ENCODE peak calls at places on chromosome 12, in seven cellular contexts. J is mucosa of descending colon, M is lung microvascular endothelial cell, U is LoVo, C is HS-5, W is neural progenitor cell, T is T-cell. Q is an unnamed sample.

GRCh38 chr12:107684990-107685359 is 624 bp upstream of the PWP1 start:
- DNase-seq in J (peak; percentile 66), M (peak; percentile 20), U (peak; percentile 82), C (no peak), W (peak; percentile 36), T (no peak), Q (peak; percentile 44)

GRCh38 chr12:50257226-50258166 is 25.8 kb downstream of the LIMA1 start:
- DNase-seq in J (peak; percentile 75), M (peak; percentile 24), U (peak; percentile 64), C (no peak), W (no peak), T (no peak), Q (peak; percentile 32)

GRCh38 chr12:126469211-126469610 is 1404.0 kb downstream of the AACS start:
- DNase-seq in J (no peak), M (no peak), U (no peak), C (no peak), W (no peak), T (no peak), Q (peak; percentile 47)

GRCh38 chr12:72274926-72275325 is 2.8 kb downstream of the TRHDE start:
- DNase-seq in J (no peak), M (no peak), U (no peak), C (no peak), W (no peak), T (no peak), Q (peak; percentile 15)

GRCh38 chr12:122893208-122894151 is 2.4 kb downstream of the VPS37B start:
- DNase-seq in J (peak; percentile 67), M (no peak), U (no peak), C (no peak), W (no peak), T (no peak), Q (no peak)

GRCh38 chr12:89319606-89320005 is 32.7 kb downstream of the DUSP6 start:
- DNase-seq in J (no peak), M (no peak), U (no peak), C (no peak), W (no peak), T (no peak), Q (no peak)

GRCh38 chr12:67909091-67909531 is 80.1 kb upstream of the IFNG-AS1 start:
- DNase-seq in J (no peak), M (no peak), U (peak; percentile 23), C (peak; percentile 40), W (no peak), T (no peak), Q (no peak)

GRCh38 chr12:128077211-128077916 is 189.6 kb upstream of the TMEM132C start:
- DNase-seq in J (no peak), M (no peak), U (no peak), C (no peak), W (no peak), T (no peak), Q (no peak)

GRCh38 chr12:32589165-32589891 is 89.8 kb upstream of the DNM1L start:
- DNase-seq in J (no peak), M (no peak), U (no peak), C (no peak), W (no peak), T (no peak), Q (no peak)

GRCh38 chr12:25701290-25701689 is 148.2 kb upstream of the LMNTD1 start:
- DNase-seq in J (no peak), M (no peak), U (peak; percentile 69), C (no peak), W (no peak), T (no peak), Q (no peak)

GRCh38 chr12:69170293-69170692 is 69.1 kb upstream of the CPSF6 start:
- DNase-seq in J (no peak), M (no peak), U (no peak), C (no peak), W (no peak), T (no peak), Q (no peak)

GRCh38 chr12:124231980-124232653 is 62.8 kb upstream of the RFLNA start:
- DNase-seq in J (peak; percentile 77), M (no peak), U (peak; percentile 54), C (no peak), W (no peak), T (no peak), Q (no peak)

GRCh38 chr12:28223853-28224252 is 33.6 kb downstream of the CCDC91 start:
- DNase-seq in J (no peak), M (no peak), U (no peak), C (no peak), W (no peak), T (no peak), Q (no peak)